ENCODE peak calls at places on chromosomes 4 and X, in ten cellular contexts. M is amniotic stem cell; I is lung; Y is AG20443; N is stimulated activated CD8-positive, alpha-beta memory T cell treated with anti-CD3 and anti-CD28 coated beads, Interleukin-4, amount 100 ng/mL, for 24 hours; K is LNCaP clone FGC; U is IMR-90; E is activated naive CD8-positive, alpha-beta T cell treated with anti-CD3 and anti-CD28 coated beads for 36 hours; P is epithelial cell of esophagus; Z is stimulated activated CD4-positive, alpha-beta T cell treated with anti-CD3 and anti-CD28 coated beads, Interleukin-2, amount 100 ng/mL, for 24 hours. X is an unnamed sample.

GRCh38 chrX:40504801-40505605 is 75.8 kb upstream of the ATP6AP2 start:
- DNase-seq in E (no peak), N (no peak), Y (peak), Z (no peak), I (no peak), U (peak), K (no peak), M (peak), P (no peak), X (peak)

GRCh38 chrX:54181196-54181953 is 1.7 kb downstream of the FAM120C start:
- DNase-seq in M (no peak), K (no peak), U (peak), N (no peak), E (no peak), P (peak), Z (no peak), Y (no peak), I (no peak), X (no peak)

GRCh38 chr4:164440196-164440595 is 313.7 kb upstream of the SMIM31 start:
- DNase-seq in M (no peak), U (peak), K (no peak), E (no peak), Y (no peak), P (peak), I (no peak), N (no peak), Z (no peak), X (no peak)

GRCh38 chr4:5865896-5866599 is 26.8 kb downstream of the CRMP1 start:
- DNase-seq in I (no peak), N (no peak), K (no peak), E (no peak), U (no peak), M (no peak), P (no peak), Y (no peak), Z (no peak), X (no peak)

GRCh38 chr4:66216252-66216651 is 546.0 kb upstream of the EPHA5 start:
- DNase-seq in P (peak), N (no peak), Z (no peak), I (no peak), K (no peak), U (no peak), E (no peak), Y (no peak), M (no peak), X (no peak)

GRCh38 chr4:152223600-152223999 is 312.3 kb downstream of the FBXW7 start:
- DNase-seq in U (no peak), K (no peak), Z (no peak), I (no peak), M (no peak), Y (no peak), P (no peak), N (no peak), E (no peak), X (no peak)

GRCh38 chrX:131521824-131522223 is 22.1 kb upstream of the OR13H1 start:
- DNase-seq in P (no peak), Y (no peak), K (no peak), N (no peak), M (no peak), I (no peak), Z (no peak), U (no peak), E (no peak), X (no peak)

GRCh38 chr4:178599521-178599920 is 1157.3 kb upstream of the AGA start:
- DNase-seq in N (no peak), E (no peak), I (no peak), K (no peak), M (no peak), U (no peak), Z (no peak), Y (no peak), P (peak), X (no peak)

GRCh38 chrX:40130207-40130606 is 32.4 kb upstream of the BCOR start:
- DNase-seq in Z (no peak), P (peak), E (no peak), Y (peak), M (no peak), K (no peak), U (peak), I (no peak), N (no peak), X (peak)

GRCh38 chr4:38894340-38894982 is 26.9 kb downstream of the FAM114A1 start:
- DNase-seq in P (no peak), K (no peak), Y (no peak), I (no peak), N (no peak), Z (no peak), U (peak), E (no peak), M (no peak), X (no peak)

GRCh38 chr4:130395871-130396270 is 1299.9 kb downstream of the C4orf33 start:
- DNase-seq in Z (no peak), E (no peak), Y (no peak), I (no peak), N (no peak), U (peak), K (no peak), P (peak), M (peak), X (peak)

GRCh38 chrX:98795636-98796035 is 1614.4 kb downstream of the PCDH19 start:
- DNase-seq in I (no peak), Y (no peak), U (no peak), M (no peak), E (no peak), Z (no peak), N (no peak), K (no peak), P (peak), X (no peak)

GRCh38 chr4:135732448-135732847 is 1530.9 kb upstream of the PABPC4L start:
- DNase-seq in K (no peak), Y (no peak), E (no peak), M (no peak), I (no peak), P (no peak), U (no peak), Z (no peak), N (no peak), X (no peak)

GRCh38 chr4:122842984-122843531 is 16.4 kb downstream of the FGF2 start:
- DNase-seq in E (no peak), Y (peak), U (no peak), K (peak), I (no peak), Z (no peak), N (no peak), M (no peak), P (no peak), X (no peak)

GRCh38 chr4:185729300-185729912 is 82.6 kb downstream of the SORBS2 start:
- DNase-seq in E (no peak), N (no peak), Y (no peak), K (no peak), P (no peak), M (no peak), U (no peak), Z (no peak), I (no peak), X (no peak)

GRCh38 chr4:158782539-158783360 is 13.9 kb downstream of the FNIP2 start:
- DNase-seq in Y (peak), U (peak), E (no peak), Z (no peak), K (peak), N (no peak), I (no peak), P (peak), M (no peak), X (no peak)

GRCh38 chr4:24655326-24655725 is 71.0 kb upstream of the DHX15 start:
- DNase-seq in N (no peak), U (no peak), E (no peak), Y (no peak), Z (no peak), M (no peak), K (no peak), I (no peak), P (no peak), X (no peak)

GRCh38 chr4:137531121-137531520 is 1.2 kb downstream of the PCDH18 start:
- DNase-seq in M (peak), K (no peak), N (no peak), I (no peak), E (no peak), Z (no peak), Y (peak), U (peak), P (no peak), X (no peak)

GRCh38 chr4:168907119-168907698 is 102.8 kb downstream of the CBR4 start:
- DNase-seq in I (no peak), K (no peak), U (peak), E (no peak), P (no peak), M (no peak), N (no peak), Y (peak), Z (no peak), X (no peak)

GRCh38 chr4:40829586-40829985 is 79.8 kb downstream of the NSUN7 start:
- DNase-seq in Y (no peak), U (no peak), P (no peak), Z (no peak), K (no peak), M (no peak), N (no peak), E (no peak), I (no peak), X (no peak)

GRCh38 chrX:140765043-140765784 is 55.7 kb downstream of the LINC00632 start:
- DNase-seq in M (no peak), E (no peak), P (no peak), N (no peak), Y (peak), Z (no peak), U (peak), I (no peak), K (no peak), X (no peak)